ENCODE peak calls at places on chromosomes 5 and 9, in four cellular contexts. V, M, J and Z are unnamed samples.

GRCh38 chr9:26768196-26768595 is 124.4 kb downstream of the CAAP1 start:
- DNase-seq in V (no peak), J (no peak), M (no peak), Z (no peak)

GRCh38 chr9:113228130-113228665 is 6.9 kb downstream of the SLC31A1 start:
- DNase-seq in M (no peak), J (no peak), V (no peak), Z (no peak)

GRCh38 chr9:129944501-129945116 is 98.4 kb downstream of the FNBP1 start:
- DNase-seq in J (no peak), M (no peak), V (no peak), Z (no peak)

GRCh38 chr5:2532809-2533208 is 218.7 kb downstream of the IRX2 start:
- DNase-seq in J (no peak), M (no peak), V (no peak), Z (no peak)

GRCh38 chr5:132064140-132064539 is 3.7 kb downstream of the IL3 start:
- DNase-seq in V (no peak), J (no peak), M (no peak), Z (no peak)

GRCh38 chr9:134136997-134137302 is 1.1 kb downstream of the WDR5 start:
- DNase-seq in M (no peak), J (no peak), V (no peak), Z (no peak)

GRCh38 chr5:10364186-10364689 is 10.7 kb downstream of the MARCHF6 start:
- DNase-seq in M (no peak), J (no peak), V (no peak), Z (peak; percentile 52)

GRCh38 chr9:33852216-33852826 is 35.4 kb downstream of the UBE2R2 start:
- DNase-seq in J (peak; percentile 45), M (peak; percentile 5), V (peak; percentile 27), Z (peak; percentile 59)

GRCh38 chr5:171342362-171343111 is 33.5 kb downstream of the TLX3 start:
- DNase-seq in J (peak; percentile 62), M (no peak), V (peak; percentile 71), Z (peak; percentile 77)

GRCh38 chr5:40223884-40224402 is 455.8 kb upstream of the PTGER4 start:
- DNase-seq in J (no peak), M (no peak), V (peak; percentile 96), Z (no peak)

GRCh38 chr9:93094294-93095204 is 1.5 kb upstream of the CARD19 start:
- DNase-seq in V (no peak), J (no peak), M (no peak), Z (peak; percentile 44)

GRCh38 chr9:108860764-108861163 is 1.3 kb upstream of the ACTL7A start:
- DNase-seq in V (no peak), J (no peak), M (no peak), Z (no peak)

GRCh38 chr9:3868012-3868411 is 342.2 kb upstream of the RFX3 start:
- DNase-seq in V (peak; percentile 13), M (no peak), J (no peak), Z (no peak)

GRCh38 chr9:129968690-129969485 is 74.1 kb downstream of the FNBP1 start:
- DNase-seq in J (no peak), V (peak; percentile 93), M (no peak), Z (no peak)

GRCh38 chr5:169091396-169091980 is 209.5 kb downstream of the SLIT3 start:
- DNase-seq in V (no peak), J (no peak), M (no peak), Z (no peak)

GRCh38 chr5:177253252-177253651 is 50.3 kb downstream of the RAB24 start:
- DNase-seq in V (no peak), M (no peak), J (no peak), Z (no peak)

GRCh38 chr5:153543959-153544470 is 53.5 kb downstream of the GRIA1 start:
- DNase-seq in J (no peak), V (peak; percentile 45), M (no peak), Z (peak; percentile 93)

GRCh38 chr5:153516503-153516902 is 26.0 kb downstream of the GRIA1 start:
- DNase-seq in V (no peak), M (no peak), J (peak; percentile 55), Z (no peak)

GRCh38 chr9:133005221-133005760 is 25.5 kb upstream of the GTF3C5 start:
- DNase-seq in V (no peak), M (no peak), J (no peak), Z (no peak)

GRCh38 chr9:91017245-91017644 is 215.6 kb downstream of the SYK start:
- DNase-seq in V (no peak), J (no peak), M (no peak), Z (no peak)

GRCh38 chr5:95934207-95934804 is 27.3 kb downstream of the ELL2 start:
- DNase-seq in J (no peak), M (no peak), V (no peak), Z (no peak)

GRCh38 chr9:133687856-133688761 is 50.0 kb downstream of the SARDH start:
- DNase-seq in J (no peak), V (no peak), M (no peak), Z (no peak)

GRCh38 chr9:93256878-93257807 is 73.2 kb downstream of the WNK2 start:
- DNase-seq in V (no peak), J (peak; percentile 21), M (no peak), Z (no peak)

GRCh38 chr5:28165116-28165515 is 1126.7 kb upstream of the CDH9 start:
- DNase-seq in J (no peak), V (no peak), M (no peak), Z (peak; percentile 7)

GRCh38 chr5:135535820-135536801 is at the start of gene NEUROG1:
- DNase-seq in M (no peak), J (peak; percentile 93), V (no peak), Z (peak; percentile 78)

GRCh38 chr5:141476132-141476909 is 555 bp downstream of the PCDHGC3 start:
- DNase-seq in V (peak; percentile 85), M (no peak), J (peak; percentile 59), Z (peak; percentile 56)

GRCh38 chr5:145101246-145101645 is 733.9 kb downstream of the PRELID2 start:
- DNase-seq in V (no peak), M (no peak), J (no peak), Z (peak; percentile 41)

GRCh38 chr5:56451742-56452141 is 218.6 kb upstream of the ANKRD55 start:
- DNase-seq in V (no peak), M (no peak), J (no peak), Z (no peak)

GRCh38 chr5:150116667-150117395 is 30.5 kb upstream of the CSF1R start:
- DNase-seq in M (no peak), J (peak; percentile 23), V (peak; percentile 27), Z (peak; percentile 30)

GRCh38 chr5:114055318-114055788 is 306.5 kb upstream of the KCNN2 start:
- DNase-seq in J (peak; percentile 78), M (peak; percentile 44), V (peak; percentile 64), Z (peak; percentile 87)

GRCh38 chr9:92414566-92414965 is 9.7 kb downstream of the OMD start:
- DNase-seq in V (peak; percentile 21), J (no peak), M (no peak), Z (peak; percentile 16)

DNA sequence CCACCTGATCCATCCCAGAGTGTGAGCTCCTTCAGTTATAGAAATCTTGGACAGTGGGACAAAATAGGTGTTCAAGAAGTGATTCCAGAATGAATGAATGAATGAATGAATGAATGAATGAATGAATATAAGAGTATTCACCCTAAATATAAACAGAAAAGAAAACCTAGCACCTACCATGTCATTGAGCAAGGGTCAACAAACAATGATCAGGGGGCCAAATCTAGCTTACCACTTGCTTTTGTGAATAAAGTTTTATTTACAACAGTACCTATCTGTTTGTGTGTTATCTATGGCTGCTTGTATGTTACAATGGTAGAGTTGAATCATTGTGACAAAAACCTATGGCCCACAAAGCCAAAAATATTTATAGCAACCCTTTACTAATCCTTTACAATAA is 43.9 kb upstream of the CEP78 start:
- DNase-seq in J (no peak), M (no peak), V (no peak), Z (no peak)
- H3K56ac ChIP-seq in J (no peak overlapping the region), M (no peak overlapping the region), V (no peak overlapping the region), Z (no peak overlapping the region)

GRCh38 chr9:21996858-21997257 is 2.3 kb downstream of the CDKN2B-AS1 start:
- DNase-seq in J (no peak), V (no peak), M (no peak), Z (no peak)

GRCh38 chr9:21997480-21997879 is 2.9 kb downstream of the CDKN2B-AS1 start:
- DNase-seq in J (no peak), V (no peak), M (no peak), Z (no peak)

GRCh38 chr9:21996438-21996837 is 1.8 kb downstream of the CDKN2B-AS1 start:
- DNase-seq in M (no peak), V (no peak), J (peak; percentile 71), Z (peak; percentile 61)

GRCh38 chr9:21995652-21996275 is 1.2 kb downstream of the CDKN2B-AS1 start:
- DNase-seq in M (no peak), J (no peak), V (peak; percentile 55), Z (peak; percentile 64)

DNA sequence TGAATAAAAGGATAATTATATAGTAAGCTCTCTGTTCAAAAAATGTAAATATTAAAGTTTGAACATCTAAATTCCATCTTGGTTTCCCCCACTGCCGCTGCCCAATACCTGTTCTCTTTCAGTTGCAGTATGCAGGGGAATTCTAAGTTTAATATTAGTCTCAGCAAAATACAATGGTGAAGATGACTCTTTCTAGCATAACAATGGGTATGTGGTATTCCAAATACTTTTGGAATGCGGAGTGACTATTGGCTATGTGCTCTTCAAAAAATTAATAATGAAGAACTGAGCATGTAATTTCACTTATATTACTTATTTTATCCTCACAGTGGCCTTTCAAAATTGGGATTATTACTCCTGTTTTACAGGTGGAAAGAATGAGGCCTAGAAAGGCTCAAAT is 3.4 kb downstream of the CDKN2B-AS1 start:
- DNase-seq in V (no peak), J (no peak), M (no peak), Z (no peak)
- H3K56ac ChIP-seq in V (no peak overlapping the region), J (no peak overlapping the region), M (no peak overlapping the region), Z (no peak overlapping the region)

GRCh38 chr5:133792683-133793082 is 175.7 kb downstream of the C5orf15 start:
- DNase-seq in J (peak; percentile 14), V (no peak), M (no peak), Z (no peak)

GRCh38 chr5:133789428-133789827 is 177.1 kb upstream of the FSTL4 start:
- DNase-seq in V (no peak), J (peak; percentile 12), M (no peak), Z (no peak)

GRCh38 chr5:133790898-133791297 is 177.5 kb downstream of the C5orf15 start:
- DNase-seq in V (no peak), J (peak; percentile 22), M (no peak), Z (no peak)

GRCh38 chr5:133794066-133794465 is 174.4 kb downstream of the C5orf15 start:
- DNase-seq in M (no peak), J (peak; percentile 19), V (no peak), Z (no peak)

DNA sequence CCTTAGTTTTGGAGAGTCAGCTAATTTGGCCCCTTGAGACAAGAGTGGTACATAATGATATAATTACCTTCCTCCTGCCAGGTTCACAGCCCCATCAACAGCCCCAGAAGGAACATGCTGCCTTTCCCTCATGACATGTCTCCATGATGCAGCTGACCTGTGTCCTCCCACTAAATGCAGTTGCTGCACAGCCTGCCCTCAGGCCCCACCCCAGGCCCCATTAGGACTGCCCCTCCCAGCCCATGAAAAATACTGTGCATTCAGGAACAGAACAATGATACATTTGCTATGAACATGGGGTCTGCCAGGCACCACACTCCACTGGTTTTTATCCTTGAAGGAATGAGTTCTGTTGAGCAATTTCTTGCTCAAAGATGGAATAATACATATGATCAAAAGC is 176.4 kb downstream of the C5orf15 start:
- DNase-seq in V (no peak), J (peak; percentile 15), M (no peak), Z (no peak)
- H3K56ac ChIP-seq in V (no peak overlapping the region), J (no peak overlapping the region), M (no peak overlapping the region), Z (no peak overlapping the region)

DNA sequence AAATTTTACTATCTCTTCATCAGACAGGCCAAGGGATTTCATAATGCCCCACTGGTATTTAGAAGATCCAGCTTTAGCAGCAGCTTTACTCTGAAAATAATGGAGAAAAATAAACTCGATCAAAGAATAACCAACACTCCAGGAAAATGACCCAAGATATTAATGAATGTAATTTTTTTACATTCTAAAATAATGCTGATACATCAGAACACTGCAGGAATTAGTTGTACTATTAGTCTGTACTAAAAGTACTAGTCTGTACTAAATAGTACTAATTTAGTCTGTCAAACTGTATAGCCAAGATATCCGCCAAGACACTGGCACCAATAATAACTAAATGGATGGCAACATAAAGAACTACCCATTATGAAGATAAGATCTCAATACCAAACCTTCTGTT is 18.1 kb downstream of the LARS1 start:
- DNase-seq in J (no peak), V (no peak), M (no peak), Z (no peak)
- H3K56ac ChIP-seq in J (no peak overlapping the region), V (no peak overlapping the region), M (no peak overlapping the region), Z (no peak overlapping the region)